ENCODE peak calls at places on chromosomes 13 and 19, in four cellular contexts. I is MCF 10A, E is AG09319, R is left kidney. U is an unnamed sample.

GRCh38 chr19:41758846-41759245 is 3.5 kb downstream of the CEACAM6 start:
- DNase-seq in R (no peak), I (no peak), E (no peak), U (no peak)

GRCh38 chr19:14114854-14115253 is 2.7 kb downstream of the PRKACA start:
- DNase-seq in I (peak), R (no peak), E (no peak), U (no peak)

GRCh38 chr13:28040977-28041376 is 52.5 kb upstream of the URAD start:
- DNase-seq in R (no peak), E (no peak), I (no peak), U (no peak)

GRCh38 chr19:34475026-34475974 is 6.3 kb upstream of the WTIP start:
- DNase-seq in I (peak), R (no peak), E (no peak), U (no peak)

GRCh38 chr19:4519521-4520277 is 1.4 kb upstream of the PLIN4 start:
- DNase-seq in E (no peak), R (no peak), I (peak), U (no peak)

GRCh38 chr19:49581007-49581508 is at the start of gene PRRG2:
- DNase-seq in R (peak), E (no peak), I (peak), U (no peak)

GRCh38 chr13:98301721-98302120 is 124.7 kb upstream of the RNF113B start:
- DNase-seq in I (no peak), R (peak), E (peak), U (no peak)

GRCh38 chr13:79194272-79194671 is 211.8 kb downstream of the RBM26 start:
- DNase-seq in R (no peak), I (no peak), E (no peak), U (peak)

GRCh38 chr19:39375929-39376328 is 15.0 kb downstream of the PAF1 start:
- DNase-seq in E (no peak), R (no peak), I (no peak), U (no peak)